ENCODE peak calls at places on chromosomes 13 and 19, in ten cellular contexts. B, O, I, M, L, Z, D, G, N and U are unnamed samples. For H3K4me1, the result is how much of the 10 kb centered on the place peaks cover.

GRCh38 chr19:17766543-17767131 is 15.4 kb downstream of the FCHO1 start:
- DNase-seq in B (peak), O (peak), I (peak), M (peak), L (peak), Z (peak), D (peak), G (no peak), N (peak), U (no peak)

GRCh38 chr13:79398915-79399314 is 7.1 kb downstream of the RBM26 start:
- DNase-seq in B (no peak), O (no peak), I (no peak), M (peak), L (no peak), Z (no peak), D (no peak), G (no peak), N (no peak), U (no peak)

GRCh38 chr13:23159205-23159586 is 21.6 kb upstream of the SGCG start:
- DNase-seq in B (peak), O (no peak), I (peak), M (no peak), L (peak), Z (peak), D (peak), G (peak), N (no peak), U (no peak)

GRCh38 chr13:79767126-79767525 is 286.2 kb downstream of the NDFIP2 start:
- DNase-seq in B (no peak), O (no peak), I (no peak), M (peak), L (no peak), Z (no peak), D (no peak), G (no peak), N (no peak), U (no peak)

GRCh38 chr13:92463134-92463533 is 763.5 kb upstream of the GPC6 start:
- DNase-seq in B (peak), O (no peak), I (no peak), M (no peak), L (no peak), Z (no peak), D (no peak), G (no peak), N (no peak), U (no peak)

GRCh38 chr13:76231522-76232167 is 595.5 kb downstream of the LMO7 start:
- DNase-seq in B (no peak), O (peak), I (peak), M (no peak), L (no peak), Z (no peak), D (no peak), G (no peak), N (no peak), U (no peak)

GRCh38 chr13:98761126-98761978 is 8.9 kb upstream of the SLC15A1 start:
- DNase-seq in B (peak), O (peak), I (no peak), M (no peak), L (no peak), Z (no peak), D (no peak), G (no peak), N (peak), U (no peak)

GRCh38 chr13:30618186-30618937 is 642 bp downstream of the USPL1 start:
- DNase-seq in B (peak), O (peak), I (no peak), M (no peak), L (no peak), Z (no peak), D (no peak), G (peak), N (peak), U (no peak)

GRCh38 chr19:14615628-14616027 is 32.7 kb downstream of the CLEC17A start:
- DNase-seq in B (no peak), O (no peak), I (no peak), M (no peak), L (no peak), Z (no peak), D (no peak), G (no peak), N (no peak), U (no peak)

GRCh38 chr19:13670846-13671245 is 93.5 kb upstream of the MRI1 start:
- DNase-seq in B (no peak), O (no peak), I (no peak), M (no peak), L (no peak), Z (no peak), D (no peak), G (no peak), N (no peak), U (no peak)

GRCh38 chr13:44141213-44141724 is 232.4 kb upstream of the SERP2 start:
- DNase-seq in B (peak), O (no peak), I (no peak), M (no peak), L (no peak), Z (no peak), D (no peak), G (no peak), N (peak), U (no peak)

GRCh38 chr19:47100290-47100689 is 13.3 kb downstream of the ZC3H4 start:
- DNase-seq in B (no peak), O (no peak), I (no peak), M (peak), L (no peak), Z (no peak), D (no peak), G (no peak), N (no peak), U (no peak)

GRCh38 chr19:53898680-53899341 is 10.3 kb upstream of the CACNG7 start:
- DNase-seq in B (no peak), O (no peak), I (peak), M (no peak), L (no peak), Z (no peak), D (no peak), G (peak), N (no peak), U (no peak)

GRCh38 chr13:43767351-43767901 is 19.3 kb downstream of the ENOX1 start:
- DNase-seq in B (no peak), O (peak), I (no peak), M (no peak), L (no peak), Z (peak), D (peak), G (no peak), N (no peak), U (no peak)

GRCh38 chr19:49590971-49591730 is at the start of gene PRR12:
- DNase-seq in B (peak), O (peak), I (peak), M (peak), L (no peak), Z (peak), D (peak), G (peak), N (peak), U (peak)

GRCh38 chr13:111846396-111847174 is 220.4 kb upstream of the SOX1 start:
- DNase-seq in B (no peak), O (no peak), I (peak), M (no peak), L (peak), Z (no peak), D (no peak), G (no peak), N (no peak), U (peak)

GRCh38 chr19:2611483-2612464 is 90.7 kb downstream of the GNG7 start:
- DNase-seq in B (no peak), O (no peak), I (no peak), M (no peak), L (no peak), Z (no peak), D (peak), G (no peak), N (no peak), U (no peak)

GRCh38 chr19:18863843-18864362 is 32.1 kb downstream of the CERS1 start:
- DNase-seq in B (peak), O (no peak), I (no peak), M (no peak), L (no peak), Z (no peak), D (no peak), G (no peak), N (no peak), U (no peak)

GRCh38 chr13:96426160-96426559 is 336.3 kb downstream of the HS6ST3 start:
- DNase-seq in B (no peak), O (no peak), I (no peak), M (no peak), L (no peak), Z (no peak), D (no peak), G (no peak), N (no peak), U (no peak)

GRCh38 chr13:20132052-20132634 is 28.7 kb downstream of the GJA3 start:
- DNase-seq in B (no peak), O (no peak), I (peak), M (no peak), L (no peak), Z (no peak), D (no peak), G (no peak), N (no peak), U (no peak)

GRCh38 chr13:28458604-28459003 is 36.3 kb downstream of the FLT1 start:
- DNase-seq in B (no peak), O (no peak), I (no peak), M (no peak), L (no peak), Z (no peak), D (no peak), G (no peak), N (no peak), U (no peak)

GRCh38 chr19:44111910-44112463 is 1.2 kb upstream of the ZNF225 start:
- DNase-seq in B (no peak), O (peak), I (peak), M (peak), L (peak), Z (no peak), D (no peak), G (no peak), N (peak), U (no peak)

GRCh38 chr13:65638572-65639168 is 1591.5 kb downstream of the PCDH9 start:
- DNase-seq in B (no peak), O (peak), I (no peak), M (peak), L (peak), Z (no peak), D (no peak), G (peak), N (peak), U (no peak)

GRCh38 chr19:4979211-4979807 is 10.4 kb downstream of the KDM4B start:
- DNase-seq in B (peak), O (no peak), I (no peak), M (no peak), L (no peak), Z (no peak), D (no peak), G (no peak), N (no peak), U (no peak)

GRCh38 chr19:4983346-4984105 is 14.6 kb downstream of the KDM4B start:
- DNase-seq in B (no peak), O (no peak), I (no peak), M (no peak), L (no peak), Z (no peak), D (no peak), G (no peak), N (no peak), U (no peak)

GRCh38 chr19:4980838-4981680 is 12.1 kb downstream of the KDM4B start:
- DNase-seq in B (no peak), O (no peak), I (peak), M (no peak), L (no peak), Z (no peak), D (no peak), G (peak), N (no peak), U (no peak)

GRCh38 chr19:4980087-4980486 is 11.2 kb downstream of the KDM4B start:
- DNase-seq in B (no peak), O (no peak), I (no peak), M (no peak), L (no peak), Z (no peak), D (no peak), G (no peak), N (no peak), U (no peak)

DNA sequence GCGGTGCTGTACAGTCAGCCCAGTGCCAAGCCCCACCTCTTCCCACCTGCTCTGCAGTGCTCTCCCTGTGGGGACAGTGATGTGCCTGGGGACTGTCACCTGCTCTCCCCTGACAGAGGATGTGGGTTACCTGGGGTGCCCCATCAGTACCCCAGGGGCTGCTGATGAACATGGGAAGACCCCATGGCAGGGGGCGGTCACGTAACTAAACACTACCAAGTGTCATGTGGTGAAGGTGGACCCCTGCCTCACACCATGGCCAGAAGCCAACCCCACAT is 12.7 kb downstream of the KDM4B start:
- DNase-seq in B (no peak), O (no peak), I (no peak), M (no peak), L (no peak), Z (no peak), D (no peak), G (no peak), N (no peak), U (no peak)
- H3K4me1 ChIP-seq in B (half or more), O (half or more), I (under half), M (under half), L (under half), Z (half or more), D (half or more), G (half or more), N (under half), U (half or more)

GRCh38 chr19:4914736-4915501 is 5.6 kb downstream of the UHRF1 start:
- DNase-seq in B (no peak), O (peak), I (no peak), M (peak), L (no peak), Z (no peak), D (no peak), G (peak), N (no peak), U (no peak)
- H3K4me1 ChIP-seq in B (under half), O (under half), I (under half), M (under half), L (under half), Z (under half), D (under half), G (under half), N (under half), U (under half)

GRCh38 chr13:50915562-50915961 is 6.0 kb downstream of the RNASEH2B start:
- DNase-seq in B (no peak), O (no peak), I (no peak), M (no peak), L (no peak), Z (no peak), D (no peak), G (peak), N (no peak), U (no peak)

GRCh38 chr13:50912851-50913250 is 3.3 kb downstream of the RNASEH2B start:
- DNase-seq in B (no peak), O (peak), I (no peak), M (no peak), L (no peak), Z (no peak), D (no peak), G (no peak), N (no peak), U (no peak)

GRCh38 chr13:50911937-50912624 is 2.5 kb downstream of the RNASEH2B start:
- DNase-seq in B (peak), O (peak), I (peak), M (peak), L (peak), Z (peak), D (peak), G (peak), N (peak), U (no peak)

GRCh38 chr13:50914848-50915247 is 5.3 kb downstream of the RNASEH2B start:
- DNase-seq in B (no peak), O (peak), I (no peak), M (no peak), L (no peak), Z (no peak), D (no peak), G (no peak), N (no peak), U (no peak)

DNA sequence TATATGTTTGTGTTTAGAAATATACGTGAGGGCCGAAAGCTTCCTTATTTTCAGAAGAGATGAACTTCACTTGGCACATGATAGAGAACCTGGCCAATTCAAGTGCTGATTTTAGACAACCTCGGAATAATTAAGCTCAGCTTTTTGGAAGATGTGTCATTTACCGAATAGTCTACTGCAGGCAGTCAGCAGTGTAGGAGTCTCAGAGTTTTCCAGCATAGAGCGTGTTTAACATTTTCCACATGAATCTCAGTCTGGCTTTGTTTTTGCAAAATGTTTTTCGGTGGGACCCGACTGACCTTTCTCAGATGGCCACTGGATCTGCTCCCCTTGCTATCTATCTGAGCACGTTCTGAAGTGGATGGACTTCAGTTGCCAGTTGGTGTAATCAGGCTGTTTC is 4.7 kb downstream of the RNASEH2B start:
- DNase-seq in B (no peak), O (peak), I (no peak), M (no peak), L (no peak), Z (no peak), D (no peak), G (no peak), N (no peak), U (no peak)
- H3K4me1 ChIP-seq in B (under half), O (under half), I (under half), M (under half), L (under half), Z (under half), D (half or more), G (under half), N (under half), U (half or more)

GRCh38 chr19:34316247-34316646 is 48.7 kb upstream of the GPI start:
- DNase-seq in B (no peak), O (no peak), I (no peak), M (no peak), L (no peak), Z (no peak), D (no peak), G (no peak), N (no peak), U (no peak)
- H3K4me1 ChIP-seq in B (under half), O (under half), I (under half), M (under half), L (under half), Z (under half), D (half or more), G (under half), N (under half), U (under half)

GRCh38 chr19:56106397-56106849 is 14.7 kb downstream of the ZNF787 start:
- DNase-seq in B (no peak), O (no peak), I (no peak), M (no peak), L (no peak), Z (peak), D (no peak), G (no peak), N (no peak), U (no peak)
- H3K4me1 ChIP-seq in B (half or more), O (half or more), I (under half), M (under half), L (under half), Z (under half), D (half or more), G (half or more), N (half or more), U (half or more)

DNA sequence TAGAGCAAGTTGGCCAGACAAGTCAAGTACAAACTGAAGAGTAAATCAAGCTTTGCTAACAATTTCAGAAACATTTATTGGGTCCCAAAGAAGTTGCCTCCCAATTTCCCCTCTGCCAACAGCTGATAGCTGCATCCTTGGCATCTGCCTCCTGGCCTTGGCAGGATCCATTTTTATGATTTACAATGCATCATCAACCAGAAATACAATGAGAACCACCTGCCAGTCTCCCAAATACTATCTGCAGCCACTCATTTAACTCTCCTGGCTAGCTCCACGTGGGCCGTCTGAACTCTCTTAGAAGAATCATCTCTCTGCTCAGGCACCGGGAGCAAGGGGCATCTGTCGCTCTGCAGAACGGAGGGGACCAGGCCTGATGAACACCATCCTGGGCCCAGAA is 2.7 kb downstream of the LONP1 start:
- DNase-seq in B (no peak), O (no peak), I (no peak), M (no peak), L (no peak), Z (no peak), D (no peak), G (no peak), N (peak), U (no peak)
- H3K4me1 ChIP-seq in B (under half), O (under half), I (under half), M (under half), L (under half), Z (under half), D (half or more), G (under half), N (under half), U (under half)

GRCh38 chr19:33390908-33391630 is 17.6 kb downstream of the CEBPG start:
- DNase-seq in B (peak), O (no peak), I (no peak), M (no peak), L (no peak), Z (no peak), D (peak), G (no peak), N (peak), U (no peak)

GRCh38 chr19:33394006-33394722 is 20.7 kb downstream of the CEBPG start:
- DNase-seq in B (no peak), O (peak), I (no peak), M (no peak), L (no peak), Z (peak), D (peak), G (no peak), N (no peak), U (no peak)

GRCh38 chr19:33393286-33394005 is 19.9 kb downstream of the CEBPG start:
- DNase-seq in B (peak), O (no peak), I (no peak), M (no peak), L (no peak), Z (no peak), D (peak), G (no peak), N (no peak), U (no peak)

GRCh38 chr19:33391631-33392249 is 18.2 kb downstream of the CEBPG start:
- DNase-seq in B (no peak), O (no peak), I (no peak), M (no peak), L (no peak), Z (no peak), D (no peak), G (no peak), N (no peak), U (no peak)

DNA sequence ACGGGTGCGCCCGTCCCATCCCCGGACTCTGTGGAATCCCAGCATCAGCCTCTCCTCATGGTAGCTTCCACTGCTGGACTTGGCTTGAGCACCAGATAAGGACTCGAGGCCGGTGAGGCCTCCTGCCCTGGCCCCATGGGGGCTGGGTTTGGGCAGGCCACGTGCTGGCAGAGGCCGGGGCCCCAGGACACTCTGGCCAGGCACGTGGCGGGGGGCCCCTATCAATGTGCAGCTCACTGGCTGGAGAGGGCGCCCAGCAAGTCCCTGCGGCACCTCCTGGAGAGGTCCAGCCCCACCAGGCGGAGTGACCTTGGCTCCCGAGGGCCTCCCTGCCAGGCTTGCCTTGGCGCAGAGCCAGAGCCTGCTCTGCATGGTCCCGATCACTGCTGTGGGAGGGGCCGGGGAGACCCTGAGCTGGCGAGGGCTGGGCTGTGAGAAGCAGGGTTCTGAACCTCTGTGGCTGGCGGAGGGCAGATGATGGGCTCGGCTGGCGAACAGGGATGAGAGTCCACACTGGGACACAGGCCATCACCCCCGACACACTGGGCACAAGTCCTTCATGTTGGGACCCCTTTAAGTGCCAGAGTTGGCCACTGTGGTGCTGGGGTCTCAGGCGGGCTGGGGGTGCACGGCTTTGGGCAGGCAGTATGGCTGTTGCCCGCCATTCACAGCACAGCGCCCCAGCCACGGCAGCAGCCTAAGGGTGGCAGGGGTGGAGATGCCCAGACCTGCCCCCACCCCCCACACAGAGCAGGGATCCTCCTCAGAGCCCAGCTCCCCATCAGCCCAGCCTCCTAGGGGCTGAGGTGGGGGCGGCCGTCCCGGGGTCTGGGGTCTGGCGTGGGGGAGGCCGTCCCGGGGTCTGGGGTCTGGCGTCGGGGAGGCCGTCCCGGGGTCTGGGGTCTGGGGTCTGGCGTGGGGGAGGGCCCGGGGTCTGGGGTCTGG is 19.1 kb downstream of the CEBPG start:
- DNase-seq in B (peak), O (no peak), I (no peak), M (no peak), L (no peak), Z (no peak), D (peak), G (peak), N (peak), U (no peak)
- H3K4me1 ChIP-seq in B (half or more), O (half or more), I (under half), M (under half), L (under half), Z (half or more), D (half or more), G (half or more), N (half or more), U (half or more)